ENCODE peak calls at places on chromosomes 12 and 14, in seven cellular contexts. K is mammary epithelial cell, E is PC-9, C is GM12878, L is astrocyte, G is K562, J is GM23248. H is an unnamed sample.

GRCh38 chr12:76864791-76865400 is 13.9 kb downstream of the CSRP2 start:
- DNase-seq in K (no peak), C (no peak), E (no peak), J (no peak), L (peak), G (no peak), H (no peak)

GRCh38 chr14:68269136-68269535 is 449.6 kb downstream of the RAD51B start:
- DNase-seq in J (peak), L (no peak), K (no peak), E (no peak), G (no peak), C (no peak), H (no peak)

GRCh38 chr12:30425445-30425844 is 270.2 kb downstream of the IPO8 start:
- DNase-seq in L (no peak), J (no peak), E (no peak), G (no peak), K (no peak), C (no peak), H (no peak)

GRCh38 chr14:23485311-23485710 is 15.8 kb downstream of the NGDN start:
- DNase-seq in J (no peak), L (no peak), E (no peak), K (no peak), G (no peak), C (no peak), H (no peak)

GRCh38 chr12:23950011-23950774 is 723 bp upstream of the SOX5 start:
- DNase-seq in J (peak), G (peak), C (no peak), E (no peak), L (peak), K (peak), H (no peak)

GRCh38 chr14:91890291-91890749 is 23.0 kb upstream of the TC2N start:
- DNase-seq in G (no peak), J (no peak), E (no peak), L (peak), C (no peak), K (no peak), H (peak)

GRCh38 chr12:128687851-128688250 is 135.9 kb downstream of the SLC15A4 start:
- DNase-seq in L (no peak), K (no peak), E (no peak), G (no peak), C (no peak), J (no peak), H (no peak)

GRCh38 chr12:103858953-103859601 is 18.0 kb upstream of the NT5DC3 start:
- DNase-seq in E (peak), G (peak), K (peak), C (no peak), L (peak), J (peak), H (no peak)

GRCh38 chr12:89492883-89493282 is 31.7 kb downstream of the GALNT4 start:
- DNase-seq in K (no peak), J (no peak), E (no peak), L (no peak), C (no peak), G (no peak), H (no peak)

DNA sequence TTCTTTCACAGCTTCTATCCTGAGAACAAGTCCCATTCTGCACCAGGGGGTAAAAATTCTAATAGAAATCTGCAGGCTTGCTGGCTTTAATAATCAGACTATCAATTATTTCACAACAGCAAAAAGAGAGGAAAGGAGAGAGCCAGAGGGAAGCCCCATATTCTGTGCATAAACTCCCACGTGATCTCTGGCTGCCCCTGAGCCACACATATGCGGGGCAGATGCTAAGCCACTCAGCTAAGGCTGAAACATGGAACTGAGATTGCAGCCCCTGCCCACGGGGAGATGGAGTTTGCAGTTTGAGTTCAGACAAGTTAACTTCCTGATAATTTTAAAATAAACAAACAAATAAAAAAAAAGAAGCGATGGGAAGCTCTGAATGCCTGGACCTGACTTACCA is 254.3 kb upstream of the CCDC196 start:
- DNase-seq in G (no peak), J (no peak), L (no peak), K (no peak), E (no peak), C (no peak), H (no peak)
- TF ChIP-seq EZH2 in G (no peak), J (no peak), L (no peak), K (no peak), E (no peak), C (no peak), H (no peak)

GRCh38 chr12:114443607-114444421 is 37.9 kb upstream of the TBX5 start:
- DNase-seq in G (no peak), E (no peak), J (no peak), C (no peak), K (no peak), L (no peak), H (no peak)
- TF ChIP-seq EZH2 in G (no peak), E (no peak), J (no peak), C (no peak), K (no peak), L (no peak), H (no peak)

DNA sequence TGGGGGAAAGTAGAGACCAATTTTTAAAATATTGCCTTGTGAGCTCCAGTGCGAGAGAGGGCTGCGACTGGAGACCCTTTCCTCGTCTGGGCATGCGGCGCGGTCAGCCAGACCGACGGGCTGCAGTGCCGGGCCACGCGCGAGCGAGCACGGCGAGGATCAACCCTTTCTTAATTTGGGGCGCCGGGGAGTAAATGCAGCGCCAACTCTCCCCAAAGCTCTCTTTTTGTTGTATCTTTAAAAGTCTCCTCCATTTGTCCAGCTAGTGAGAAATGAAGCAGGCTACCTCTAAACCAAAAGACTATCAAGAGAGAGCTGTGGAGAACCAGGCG is 1.5 kb downstream of the SIX1 start:
- DNase-seq in K (peak), L (no peak), G (no peak), J (peak), C (no peak), E (peak), H (no peak)
- TF ChIP-seq EZH2 in K (no peak), L (peak), G (no peak), J (no peak), C (no peak), E (no peak), H (no peak)

GRCh38 chr14:102479107-102479506 is 30.5 kb downstream of the ANKRD9 start:
- DNase-seq in L (no peak), C (no peak), J (no peak), E (no peak), K (no peak), G (no peak), H (no peak)
- TF ChIP-seq EZH2 in L (no peak), C (no peak), J (no peak), E (no peak), K (no peak), G (no peak), H (no peak)

GRCh38 chr12:3364661-3365264 is 126.2 kb upstream of the PRMT8 start:
- DNase-seq in K (no peak), L (no peak), G (no peak), J (no peak), E (no peak), C (no peak), H (no peak)
- TF ChIP-seq EZH2 in K (no peak), L (no peak), G (no peak), J (no peak), E (no peak), C (no peak), H (no peak)

GRCh38 chr14:54901380-54902142 is 1.1 kb downstream of the GCH1 start:
- DNase-seq in G (no peak), K (no peak), J (peak), C (no peak), E (no peak), L (no peak), H (peak)
- TF ChIP-seq EZH2 in G (no peak), K (no peak), J (no peak), C (no peak), E (no peak), L (no peak), H (no peak)

GRCh38 chr14:71931492-71932228 is 569 bp upstream of the RGS6 start:
- DNase-seq in J (peak), G (no peak), K (no peak), L (no peak), C (no peak), E (no peak), H (no peak)
- TF ChIP-seq EZH2 in J (no peak), G (no peak), K (no peak), L (no peak), C (no peak), E (no peak), H (no peak)

DNA sequence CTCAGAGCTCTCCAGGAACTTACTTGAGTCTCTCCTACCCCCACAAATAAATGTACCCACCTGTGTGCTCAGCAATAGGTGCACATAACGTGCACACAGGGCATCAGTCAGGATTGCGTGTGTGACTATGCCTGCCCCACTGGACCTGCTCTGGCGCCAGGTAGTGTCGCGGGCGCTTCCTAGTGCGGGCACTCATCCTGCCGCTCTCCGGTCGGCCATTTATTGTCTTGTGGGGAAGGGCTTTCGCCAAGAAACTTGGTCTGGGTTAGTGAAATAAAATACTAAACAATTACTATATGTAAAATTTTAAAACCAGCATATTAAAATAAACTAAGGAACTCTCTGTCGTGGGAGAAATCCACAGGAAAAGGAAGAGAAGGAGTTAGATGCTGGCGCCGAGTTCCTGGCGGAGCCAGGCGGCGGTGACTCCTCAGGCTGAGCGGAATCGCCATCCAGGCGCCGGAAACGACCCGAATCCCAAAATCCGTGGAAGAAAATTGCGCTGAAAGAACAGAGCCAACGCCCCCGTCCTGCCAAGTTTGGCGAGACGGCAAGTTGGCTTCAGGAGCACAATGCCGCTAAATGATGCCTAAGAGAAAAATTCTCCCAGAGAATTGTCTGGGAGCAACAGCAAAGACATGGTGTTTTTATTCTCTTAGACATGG is 7.9 kb upstream of the HOXC13 start:
- DNase-seq in L (no peak), E (no peak), J (no peak), C (no peak), G (no peak), K (no peak), H (no peak)
- TF ChIP-seq EZH2 in L (peak), E (no peak), J (no peak), C (no peak), G (no peak), K (peak), H (no peak)